ENCODE peak calls at places on chromosome 10, in four cellular contexts. W is uterus, L is heart right ventricle, G is astrocyte. Q is an unnamed sample.

GRCh38 chr10:123327450-123327849 is 173.2 kb downstream of the BUB3 start:
- DNase-seq in W (no peak), G (no peak), L (no peak), Q (no peak)

GRCh38 chr10:77592946-77593636 is 44.5 kb downstream of the KCNMA1 start:
- DNase-seq in L (no peak), G (peak; percentile 91), W (no peak), Q (no peak)

GRCh38 chr10:60917331-60918280 is 26.4 kb downstream of the RHOBTB1 start:
- DNase-seq in G (peak; percentile 59), W (no peak), L (no peak), Q (no peak)

GRCh38 chr10:29250066-29250465 is 38.8 kb upstream of the LYZL1 start:
- DNase-seq in W (no peak), G (no peak), L (no peak), Q (no peak)

GRCh38 chr10:59181668-59182067 is 5.2 kb downstream of the PHYHIPL start:
- DNase-seq in G (peak; percentile 46), L (no peak), W (no peak), Q (no peak)

GRCh38 chr10:60890811-60891210 is 53.2 kb downstream of the RHOBTB1 start:
- DNase-seq in W (no peak), L (no peak), G (no peak), Q (no peak)

GRCh38 chr10:88538038-88538437 is 45.1 kb downstream of the RNLS start:
- DNase-seq in W (no peak), G (peak; percentile 93), L (no peak), Q (no peak)

GRCh38 chr10:57799625-57800024 is 468.1 kb downstream of the IPMK start:
- DNase-seq in G (no peak), W (no peak), L (no peak), Q (no peak)

GRCh38 chr10:118850418-118851061 is 95.8 kb upstream of the CACUL1 start:
- DNase-seq in G (no peak), L (peak; percentile 61), W (peak; percentile 39), Q (peak; percentile 64)

GRCh38 chr10:116733566-116733965 is 8.8 kb downstream of the HSPA12A start:
- DNase-seq in W (no peak), L (no peak), G (peak; percentile 62), Q (no peak)

GRCh38 chr10:24209421-24209770 is 458 bp downstream of the KIAA1217 start:
- DNase-seq in G (peak; percentile 59), W (no peak), L (no peak), Q (no peak)

GRCh38 chr10:16644146-16644545 is 122.5 kb upstream of the C1QL3 start:
- DNase-seq in G (peak; percentile 55), W (no peak), L (no peak), Q (no peak)

GRCh38 chr10:71975087-71975890 is 11.1 kb downstream of the CHST3 start:
- DNase-seq in L (peak; percentile 68), W (no peak), G (no peak), Q (no peak)
- H3K4me3 ChIP-seq in L (no peak overlapping the region), W (no peak overlapping the region), G (no peak overlapping the region), Q (no peak overlapping the region)

GRCh38 chr10:51961401-51961800 is 262.0 kb upstream of the CSTF2T start:
- DNase-seq in G (no peak), L (no peak), W (no peak), Q (no peak)

GRCh38 chr10:51955696-51956095 is 256.3 kb upstream of the CSTF2T start:
- DNase-seq in G (no peak), L (no peak), W (no peak), Q (no peak)

GRCh38 chr10:51960494-51960895 is 261.1 kb upstream of the CSTF2T start:
- DNase-seq in L (no peak), W (no peak), G (peak; percentile 8), Q (no peak)

GRCh38 chr10:51951601-51952000 is 252.2 kb upstream of the CSTF2T start:
- DNase-seq in G (no peak), L (no peak), W (no peak), Q (no peak)

GRCh38 chr10:51956822-51957221 is 257.4 kb upstream of the CSTF2T start:
- DNase-seq in L (no peak), W (no peak), G (no peak), Q (no peak)
- TF ChIP-seq CTCF in L (no peak), W (no peak), G (no peak), Q (no peak)

GRCh38 chr10:100939763-100940344 is 27.1 kb downstream of the SLF2 start:
- DNase-seq in G (no peak), W (no peak), L (no peak), Q (no peak)
- H3K36me3 ChIP-seq in G (peaks cover 50% of the 10 kb centered on the region), W (no peaks in the 10 kb centered on the region), L (peaks cover 99% of the 10 kb centered on the region), Q (peaks cover 27% of the 10 kb centered on the region)

DNA sequence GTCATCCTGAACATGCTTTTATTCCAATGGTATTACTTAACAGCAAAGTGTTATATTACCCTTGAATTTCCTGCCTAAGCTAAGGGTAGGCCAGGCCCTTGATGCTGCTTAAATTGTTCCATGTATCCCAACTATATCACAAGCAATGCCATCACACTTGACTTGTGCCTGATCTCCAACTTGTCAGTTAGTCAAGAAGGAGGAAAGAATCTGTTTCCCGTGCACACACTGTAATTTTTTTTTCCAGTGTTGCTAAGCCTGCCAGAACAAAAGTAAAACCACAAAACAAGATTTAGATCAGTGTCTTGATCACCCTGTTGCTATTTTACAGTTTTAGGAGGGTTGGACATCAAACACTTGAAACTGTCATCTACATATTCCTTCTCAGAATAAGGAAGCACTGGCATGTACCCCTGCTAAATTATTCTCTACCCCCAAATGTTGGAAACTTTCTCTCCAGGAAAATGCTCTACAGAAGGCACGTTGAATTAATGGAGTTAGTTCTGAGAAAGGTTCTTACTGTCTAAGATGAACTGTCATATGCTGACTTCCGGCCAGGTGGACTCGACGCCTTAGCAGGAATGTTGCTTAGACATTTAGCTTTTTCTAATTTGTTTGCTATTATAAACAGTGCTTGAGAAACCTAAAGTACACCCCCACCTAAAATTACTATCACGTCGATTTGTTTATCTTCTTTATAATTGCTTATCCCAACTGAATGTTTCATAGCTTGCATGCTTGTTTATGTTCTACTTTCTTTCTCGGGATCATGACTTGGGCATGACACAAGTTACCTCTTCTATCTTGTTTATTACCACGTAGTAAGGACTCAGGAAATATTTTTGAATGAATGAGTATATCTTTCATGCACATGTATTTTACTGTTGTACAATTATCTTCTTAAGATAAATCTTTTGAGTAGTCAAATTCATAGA is 105.6 kb upstream of the ZNF438 start:
- DNase-seq in G (peak; percentile 68), L (no peak), W (no peak), Q (no peak)
- H3K4me3 ChIP-seq in G (no peak overlapping the region), L (no peak overlapping the region), W (no peak overlapping the region), Q (no peak overlapping the region)

DNA sequence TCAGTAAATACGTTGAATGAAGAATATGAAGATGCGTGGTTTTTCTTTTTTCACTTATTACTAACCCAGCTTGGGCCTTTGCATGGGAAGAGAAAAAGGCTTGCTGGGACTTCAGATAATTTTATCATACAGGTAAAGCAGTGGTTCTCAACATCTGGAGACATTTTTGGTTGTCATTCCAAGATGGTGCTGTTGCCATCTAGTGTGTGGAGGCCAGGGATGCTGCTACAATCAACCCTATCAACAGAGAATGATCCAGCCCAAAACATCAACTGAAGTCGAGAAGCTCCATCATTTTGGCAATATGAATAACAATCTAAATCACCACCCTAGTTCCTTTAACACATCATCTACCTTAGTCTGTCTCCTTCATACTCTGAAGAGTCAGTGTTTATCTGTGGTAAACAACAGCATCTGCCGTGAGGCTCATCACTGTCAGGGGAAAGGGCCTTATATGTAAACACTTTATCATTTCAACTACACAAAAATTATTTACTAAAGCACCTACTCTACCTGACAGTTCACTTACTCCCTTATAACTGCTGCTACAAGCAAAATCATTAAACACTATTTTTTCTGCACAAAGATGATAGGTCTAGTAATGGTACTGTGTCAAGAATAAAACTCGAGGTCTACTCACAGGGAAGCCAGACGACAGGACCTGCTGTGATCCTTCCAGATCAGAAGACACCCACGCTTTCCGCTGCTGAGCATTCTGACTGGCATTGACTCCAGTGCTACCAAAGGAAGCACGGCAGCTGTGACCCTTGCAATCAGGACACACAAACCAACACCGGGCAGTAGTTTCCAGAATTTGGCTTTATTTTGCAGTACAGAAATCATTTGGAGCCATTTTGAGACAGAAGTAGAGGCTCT is 48.6 kb downstream of the GDI2 start:
- DNase-seq in W (no peak), G (no peak), L (no peak), Q (no peak)
- TF ChIP-seq CTCF in W (no peak), G (no peak), L (no peak), Q (no peak)

GRCh38 chr10:71229726-71230655 is 17.6 kb downstream of the UNC5B start:
- DNase-seq in G (no peak), W (no peak), L (no peak), Q (no peak)
- H3K36me3 ChIP-seq in G (no peaks in the 10 kb centered on the region), W (no peaks in the 10 kb centered on the region), L (peaks cover 2% of the 10 kb centered on the region), Q (no peaks in the 10 kb centered on the region)

DNA sequence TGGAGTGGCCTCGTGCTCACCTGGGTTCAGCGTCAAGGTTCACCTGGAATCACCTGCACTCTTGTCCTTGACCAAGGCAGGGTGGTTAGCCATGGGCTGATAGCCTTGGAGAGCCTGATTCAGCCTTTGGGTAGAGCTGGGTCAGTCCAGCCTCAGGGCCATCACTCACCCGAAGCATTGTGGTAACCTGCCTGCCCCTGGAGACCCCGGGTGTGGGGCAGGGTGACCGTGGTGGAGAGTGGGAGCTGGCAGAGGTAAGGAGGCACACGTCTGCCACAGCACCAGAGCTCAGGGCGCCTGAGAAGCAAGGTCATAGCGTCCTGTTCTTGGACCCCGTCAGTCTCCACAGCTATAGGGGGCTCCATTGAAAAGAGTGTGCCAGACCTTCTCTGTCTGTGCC is 27.7 kb upstream of the WDFY4 start:
- DNase-seq in L (no peak), G (no peak), W (no peak), Q (no peak)
- H3K4me3 ChIP-seq in L (peak overlapping the region; percentile 76), G (no peak overlapping the region), W (no peak overlapping the region), Q (peak overlapping the region; percentile 48)

GRCh38 chr10:78660446-78661106 is 408.2 kb upstream of the ZMIZ1 start:
- DNase-seq in G (no peak), L (no peak), W (no peak), Q (no peak)

GRCh38 chr10:78664929-78665525 is 403.7 kb upstream of the ZMIZ1 start:
- DNase-seq in W (no peak), G (peak; percentile 25), L (no peak), Q (no peak)
- TF ChIP-seq CTCF in W (no peak), G (peak; percentile 38), L (peak; percentile 59), Q (peak; percentile 25)

Q was measured in CD8-positive, alpha-beta T cell.